ENCODE peak calls at places on chromosomes 11 and 22, in seven cellular contexts. M, H, Y, F, I, G and S are unnamed samples.

GRCh38 chr22:30251661-30252226 is 5.2 kb upstream of the LIF start:
- DNase-seq in Y (no peak), M (no peak), F (no peak), H (no peak), G (peak), I (no peak), S (no peak)

GRCh38 chr11:117909611-117910382 is 19.4 kb downstream of the TMPRSS13 start:
- DNase-seq in G (no peak), I (no peak), H (no peak), F (no peak), M (no peak), Y (no peak), S (no peak)

GRCh38 chr11:46127150-46127638 is 5.9 kb upstream of the PHF21A start:
- DNase-seq in F (no peak), H (no peak), G (peak), Y (no peak), M (peak), I (peak), S (no peak)

GRCh38 chr22:23064381-23065068 is 5.8 kb upstream of the GNAZ start:
- DNase-seq in G (no peak), M (no peak), Y (no peak), H (peak), I (peak), F (no peak), S (peak)

GRCh38 chr11:3939211-3939610 is 83.7 kb downstream of the STIM1 start:
- DNase-seq in G (peak), I (no peak), F (no peak), Y (no peak), H (no peak), M (no peak), S (no peak)

GRCh38 chr11:60842688-60843605 is 1.0 kb downstream of the CCDC86 start:
- DNase-seq in I (no peak), F (no peak), M (peak), G (no peak), H (no peak), Y (no peak), S (no peak)

GRCh38 chr11:75562836-75563484 is 907 bp downstream of the SERPINH1 start:
- DNase-seq in H (no peak), G (peak), Y (no peak), I (peak), F (no peak), M (no peak), S (no peak)

GRCh38 chr11:14259186-14259784 is 99.7 kb downstream of the RRAS2 start:
- DNase-seq in G (no peak), Y (no peak), M (no peak), H (no peak), F (no peak), I (no peak), S (no peak)

GRCh38 chr11:87290304-87290922 is 252.7 kb downstream of the TMEM135 start:
- DNase-seq in Y (peak), M (no peak), H (no peak), F (no peak), G (peak), I (no peak), S (no peak)

GRCh38 chr11:6578134-6578533 is 25.3 kb downstream of the RRP8 start:
- DNase-seq in I (no peak), Y (no peak), F (no peak), M (no peak), G (no peak), H (no peak), S (peak)

GRCh38 chr22:20771918-20772625 is 1.8 kb upstream of the SERPIND1 start:
- DNase-seq in Y (no peak), M (no peak), H (no peak), G (no peak), F (no peak), I (no peak), S (no peak)
- TF ChIP-seq CTCF in Y (no peak), M (no peak), H (peak), G (peak), F (no peak), I (no peak), S (no peak)

DNA sequence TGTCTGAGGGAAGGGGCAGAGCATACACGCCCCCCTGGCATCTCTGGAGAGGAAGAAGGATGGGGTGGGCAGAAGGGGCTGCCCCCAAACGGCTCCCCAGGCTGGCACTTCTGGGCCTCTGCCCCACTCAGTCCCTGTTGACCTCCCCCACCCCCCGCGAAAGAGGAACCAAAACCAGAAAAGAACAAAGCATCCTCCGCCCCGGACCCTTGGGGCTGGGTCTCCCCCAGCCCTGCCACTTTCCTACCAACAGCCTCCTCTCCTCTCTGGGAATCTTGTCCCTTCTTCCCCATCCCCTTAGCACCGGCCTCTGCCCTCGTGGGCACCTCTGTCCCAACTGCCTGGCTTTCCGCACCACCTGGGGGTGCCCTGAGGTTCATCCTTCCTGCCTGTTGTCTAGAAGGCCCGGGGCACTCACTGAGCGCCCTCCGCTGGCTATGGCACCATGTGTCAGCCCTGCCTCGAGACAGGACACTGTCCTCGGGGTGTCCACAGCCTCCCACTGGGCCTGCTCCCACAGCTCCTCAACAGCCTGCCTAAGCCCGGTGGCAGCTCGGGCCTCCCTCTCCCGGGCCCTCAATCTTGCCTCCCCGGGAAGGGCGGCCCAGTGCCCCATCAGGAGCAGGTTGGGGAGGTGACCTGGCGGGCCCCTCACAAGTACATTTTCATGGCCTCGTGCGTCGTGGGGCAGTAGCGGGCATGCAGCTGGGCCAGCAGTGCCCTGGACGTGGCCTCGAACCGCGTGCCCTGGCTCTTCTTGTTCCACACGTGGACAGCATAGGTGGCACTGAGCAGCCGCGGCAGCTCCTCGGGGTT is 28.2 kb downstream of the A4GALT start:
- DNase-seq in M (no peak), G (no peak), F (no peak), H (no peak), I (no peak), Y (no peak), S (no peak)
- TF ChIP-seq CTCF in M (no peak), G (no peak), F (no peak), H (no peak), I (no peak), Y (no peak), S (no peak)

DNA sequence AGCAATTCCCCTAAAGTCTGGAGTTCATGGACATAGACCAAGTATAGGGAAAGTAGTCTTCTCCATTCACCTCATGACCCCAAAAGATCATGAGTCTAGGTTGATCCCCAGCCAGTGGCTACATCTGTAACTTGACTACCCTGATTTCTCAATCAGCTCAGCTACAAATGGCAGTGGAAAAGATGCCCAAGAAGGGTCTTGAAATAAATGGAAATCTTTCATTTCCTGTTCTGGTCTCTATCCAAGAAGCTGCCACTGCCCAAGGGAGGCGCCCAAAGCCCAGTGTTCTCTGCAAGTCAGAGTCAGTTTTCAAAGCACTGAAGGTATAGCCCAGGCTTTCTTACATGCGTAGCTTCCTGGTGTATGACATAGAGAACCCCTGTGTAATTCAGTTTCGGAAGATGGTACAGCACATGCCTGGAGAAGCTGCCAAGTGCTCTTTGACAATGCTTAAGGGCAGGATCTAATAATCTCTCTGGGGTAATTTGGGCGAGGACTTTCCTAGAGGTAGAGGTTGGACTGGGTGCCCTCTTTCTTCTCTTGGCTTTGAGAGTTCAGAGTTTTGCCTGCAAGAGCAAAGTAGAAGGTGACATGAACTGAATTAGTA is 101.1 kb downstream of the ADAMTS15 start:
- DNase-seq in M (no peak), I (no peak), F (no peak), H (no peak), G (peak), Y (no peak), S (no peak)
- TF ChIP-seq CTCF in M (no peak), I (no peak), F (no peak), H (no peak), G (no peak), Y (no peak), S (peak)

GRCh38 chr22:46996595-46997310 is 234.3 kb downstream of the TBC1D22A start:
- DNase-seq in Y (no peak), H (no peak), G (no peak), I (no peak), M (no peak), F (peak), S (no peak)
- TF ChIP-seq CTCF in Y (no peak), H (no peak), G (peak), I (no peak), M (no peak), F (no peak), S (peak)

GRCh38 chr22:19964701-19965386 is 23.2 kb upstream of the TXNRD2 start:
- DNase-seq in H (no peak), G (no peak), M (no peak), I (no peak), F (no peak), Y (no peak), S (no peak)

GRCh38 chr22:19966908-19967750 is 25.5 kb upstream of the TXNRD2 start:
- DNase-seq in I (no peak), G (no peak), H (no peak), M (no peak), Y (no peak), F (no peak), S (no peak)

GRCh38 chr22:19967850-19968449 is 26.3 kb upstream of the TXNRD2 start:
- DNase-seq in G (no peak), F (no peak), M (no peak), Y (no peak), I (no peak), H (no peak), S (no peak)

GRCh38 chr22:19963863-19964642 is 22.4 kb upstream of the TXNRD2 start:
- DNase-seq in H (no peak), F (no peak), M (no peak), Y (no peak), G (no peak), I (no peak), S (no peak)

GRCh38 chr22:19965771-19966709 is 24.4 kb upstream of the TXNRD2 start:
- DNase-seq in G (no peak), F (no peak), Y (no peak), I (no peak), M (no peak), H (no peak), S (no peak)
- TF ChIP-seq CTCF in G (peak), F (no peak), Y (peak), I (no peak), M (no peak), H (peak), S (peak)

GRCh38 chr11:115132829-115133228 is 371.4 kb downstream of the CADM1 start:
- DNase-seq in Y (no peak), H (no peak), F (no peak), I (no peak), G (peak), M (no peak), S (no peak)
- TF ChIP-seq CTCF in Y (no peak), H (peak), F (no peak), I (no peak), G (peak), M (no peak), S (no peak)

GRCh38 chr11:32374261-32374711 is 61.1 kb downstream of the WT1 start:
- DNase-seq in Y (peak), F (no peak), G (peak), I (no peak), M (peak), H (no peak), S (no peak)
- TF ChIP-seq CTCF in Y (peak), F (no peak), G (peak), I (no peak), M (peak), H (peak), S (peak)